ENCODE peak calls at places on chromosomes 3 and 15, in nine cellular contexts. N is naive thymus-derived CD8-positive, alpha-beta T cell; T is GM23248; B is effector memory CD8-positive, alpha-beta T cell; A is C1 segment of cervical spinal cord; L is lung microvascular endothelial cell; P is OCI-LY7; V is dorsolateral prefrontal cortex; F is NCI-H1694. W is an unnamed sample.

GRCh38 chr3:183498634-183499033 is 56.9 kb downstream of the KLHL6 start:
- DNase-seq in N (no peak), T (no peak), B (no peak), A (no peak), L (no peak), P (no peak), V (no peak), F (no peak), W (no peak)

GRCh38 chr3:32780735-32781210 is 37.0 kb upstream of the TRIM71 start:
- DNase-seq in N (no peak), T (peak), B (no peak), A (no peak), L (peak), P (no peak), V (no peak), F (no peak), W (no peak)

GRCh38 chr15:67465196-67465952 is 55.6 kb upstream of the C15orf61 start:
- DNase-seq in N (no peak), T (no peak), B (no peak), A (no peak), L (no peak), P (no peak), V (no peak), F (no peak), W (no peak)

GRCh38 chr15:42194502-42194901 is 13.6 kb downstream of the VPS39 start:
- DNase-seq in N (no peak), T (peak), B (no peak), A (no peak), L (peak), P (no peak), V (no peak), F (no peak), W (no peak)

GRCh38 chr15:56934269-56934668 is 15.8 kb downstream of the TCF12 start:
- DNase-seq in N (no peak), T (peak), B (no peak), A (no peak), L (peak), P (no peak), V (no peak), F (no peak), W (no peak)

GRCh38 chr3:43754316-43754715 is 63.6 kb downstream of the ABHD5 start:
- DNase-seq in N (no peak), T (peak), B (no peak), A (no peak), L (no peak), P (no peak), V (no peak), F (no peak), W (no peak)

GRCh38 chr15:80580107-80580506 is 115.0 kb upstream of the ABHD17C start:
- DNase-seq in N (no peak), T (peak), B (no peak), A (no peak), L (peak), P (no peak), V (no peak), F (no peak), W (no peak)

GRCh38 chr3:153667341-153667740 is 453.8 kb upstream of the ARHGEF26 start:
- DNase-seq in N (no peak), T (peak), B (no peak), A (no peak), L (no peak), P (no peak), V (no peak), F (no peak), W (no peak)

GRCh38 chr3:43259626-43260025 is 26.7 kb upstream of the SNRK start:
- DNase-seq in N (no peak), T (peak), B (no peak), A (no peak), L (no peak), P (no peak), V (no peak), F (no peak), W (no peak)

GRCh38 chr3:64859625-64860590 is 172.1 kb upstream of the ADAMTS9 start:
- DNase-seq in N (no peak), T (peak), B (no peak), A (no peak), L (peak), P (no peak), V (no peak), F (no peak), W (no peak)

GRCh38 chr15:88166330-88166993 is 90.1 kb downstream of the NTRK3 start:
- DNase-seq in N (no peak), T (peak), B (no peak), A (no peak), L (no peak), P (peak), V (no peak), F (no peak), W (no peak)

GRCh38 chr3:108511055-108511454 is 659 bp upstream of the MYH15 start:
- DNase-seq in N (no peak), T (no peak), B (no peak), A (no peak), L (no peak), P (no peak), V (no peak), F (no peak), W (no peak)

GRCh38 chr3:46946856-46947544 is 29.5 kb downstream of the CCDC12 start:
- DNase-seq in N (no peak), T (peak), B (peak), A (no peak), L (peak), P (no peak), V (no peak), F (no peak), W (no peak)